ENCODE peak calls at places on chromosomes 4 and X, in ten cellular contexts. R is fibroblast of lung, W is AG04450, B is tibial artery, U is lower leg skin, L is GM06990, F is adrenal gland, C is heart left ventricle, J is AG10803, S is NB4. O is an unnamed sample.

GRCh38 chrX:133085785-133086184 is 11.1 kb downstream of the USP26 start:
- DNase-seq in R (no peak), W (no peak), B (no peak), U (no peak), L (no peak), F (no peak), C (no peak), J (no peak), S (no peak), O (no peak)

GRCh38 chrX:120236676-120237460 is 13.7 kb upstream of the ZBTB33 start:
- DNase-seq in R (no peak), W (no peak), B (no peak), U (no peak), L (no peak), F (no peak), C (no peak), J (no peak), S (no peak), O (no peak)

GRCh38 chr4:137510866-137511265 is 21.4 kb downstream of the PCDH18 start:
- DNase-seq in R (peak; percentile 97), W (peak; percentile 74), B (no peak), U (no peak), L (no peak), F (no peak), C (no peak), J (peak; percentile 96), S (peak; percentile 51), O (no peak)

GRCh38 chr4:142777045-142777743 is 68.9 kb downstream of the INPP4B start:
- DNase-seq in R (no peak), W (no peak), B (no peak), U (peak; percentile 50), L (no peak), F (no peak), C (no peak), J (no peak), S (no peak), O (no peak)

GRCh38 chr4:105158837-105159236 is 12.2 kb downstream of the TET2 start:
- DNase-seq in R (peak; percentile 28), W (no peak), B (peak; percentile 27), U (no peak), L (no peak), F (peak; percentile 63), C (no peak), J (peak; percentile 42), S (no peak), O (no peak)

GRCh38 chrX:124862304-124862703 is 457.4 kb upstream of the TEX13C start:
- DNase-seq in R (no peak), W (no peak), B (no peak), U (no peak), L (no peak), F (no peak), C (no peak), J (no peak), S (no peak), O (no peak)

GRCh38 chr4:4852591-4853362 is 6.7 kb upstream of the MSX1 start:
- DNase-seq in R (peak; percentile 38), W (peak; percentile 37), B (peak; percentile 68), U (peak; percentile 44), L (peak; percentile 57), F (peak; percentile 50), C (no peak), J (peak; percentile 80), S (no peak), O (no peak)

GRCh38 chr4:109559625-109559982 is 442 bp upstream of the MCUB start:
- DNase-seq in R (peak; percentile 10), W (no peak), B (no peak), U (no peak), L (no peak), F (no peak), C (peak; percentile 26), J (peak; percentile 43), S (no peak), O (no peak)

GRCh38 chr4:165208741-165209388 is 1.5 kb downstream of the KLHL2 start:
- DNase-seq in R (no peak), W (no peak), B (no peak), U (no peak), L (no peak), F (no peak), C (no peak), J (no peak), S (peak; percentile 11), O (no peak)

GRCh38 chr4:19301527-19301926 is 950.2 kb upstream of the SLIT2 start:
- DNase-seq in R (no peak), W (no peak), B (no peak), U (no peak), L (no peak), F (no peak), C (no peak), J (peak; percentile 4), S (no peak), O (no peak)

GRCh38 chr4:156537275-156537674 is 434.3 kb downstream of the PDGFC start:
- DNase-seq in R (no peak), W (no peak), B (no peak), U (no peak), L (no peak), F (no peak), C (no peak), J (no peak), S (no peak), O (no peak)

GRCh38 chr4:108116423-108117168 is 52.1 kb downstream of the LEF1 start:
- DNase-seq in R (no peak), W (no peak), B (no peak), U (no peak), L (no peak), F (no peak), C (no peak), J (no peak), S (no peak), O (no peak)

GRCh38 chr4:182448281-182449151 is 205.3 kb downstream of the TENM3 start:
- DNase-seq in R (peak; percentile 92), W (peak; percentile 85), B (peak; percentile 83), U (peak; percentile 74), L (peak; percentile 64), F (peak; percentile 95), C (peak; percentile 87), J (peak; percentile 91), S (no peak), O (peak; percentile 84)

GRCh38 chr4:99885063-99885664 is 9.1 kb downstream of the LAMTOR3 start:
- DNase-seq in R (peak; percentile 59), W (no peak), B (no peak), U (no peak), L (peak; percentile 36), F (no peak), C (no peak), J (peak; percentile 44), S (peak; percentile 66), O (no peak)

GRCh38 chrX:106897259-106897658 is 5.9 kb downstream of the RIPPLY1 start:
- DNase-seq in R (peak; percentile 49), W (no peak), B (no peak), U (no peak), L (no peak), F (no peak), C (no peak), J (peak; percentile 40), S (no peak), O (no peak)

GRCh38 chrX:118181030-118181429 is 64.4 kb upstream of the KLHL13 start:
- DNase-seq in R (peak; percentile 42), W (no peak), B (no peak), U (no peak), L (no peak), F (peak; percentile 16), C (no peak), J (no peak), S (no peak), O (no peak)

GRCh38 chr4:140952709-140953108 is 180.6 kb downstream of the RNF150 start:
- DNase-seq in R (peak; percentile 59), W (no peak), B (no peak), U (no peak), L (no peak), F (no peak), C (no peak), J (peak; percentile 34), S (no peak), O (no peak)

GRCh38 chr4:113756005-113756410 is 5.5 kb downstream of the CAMK2D start:
- DNase-seq in R (peak; percentile 76), W (no peak), B (no peak), U (no peak), L (peak; percentile 22), F (no peak), C (no peak), J (peak; percentile 69), S (no peak), O (no peak)

DNA sequence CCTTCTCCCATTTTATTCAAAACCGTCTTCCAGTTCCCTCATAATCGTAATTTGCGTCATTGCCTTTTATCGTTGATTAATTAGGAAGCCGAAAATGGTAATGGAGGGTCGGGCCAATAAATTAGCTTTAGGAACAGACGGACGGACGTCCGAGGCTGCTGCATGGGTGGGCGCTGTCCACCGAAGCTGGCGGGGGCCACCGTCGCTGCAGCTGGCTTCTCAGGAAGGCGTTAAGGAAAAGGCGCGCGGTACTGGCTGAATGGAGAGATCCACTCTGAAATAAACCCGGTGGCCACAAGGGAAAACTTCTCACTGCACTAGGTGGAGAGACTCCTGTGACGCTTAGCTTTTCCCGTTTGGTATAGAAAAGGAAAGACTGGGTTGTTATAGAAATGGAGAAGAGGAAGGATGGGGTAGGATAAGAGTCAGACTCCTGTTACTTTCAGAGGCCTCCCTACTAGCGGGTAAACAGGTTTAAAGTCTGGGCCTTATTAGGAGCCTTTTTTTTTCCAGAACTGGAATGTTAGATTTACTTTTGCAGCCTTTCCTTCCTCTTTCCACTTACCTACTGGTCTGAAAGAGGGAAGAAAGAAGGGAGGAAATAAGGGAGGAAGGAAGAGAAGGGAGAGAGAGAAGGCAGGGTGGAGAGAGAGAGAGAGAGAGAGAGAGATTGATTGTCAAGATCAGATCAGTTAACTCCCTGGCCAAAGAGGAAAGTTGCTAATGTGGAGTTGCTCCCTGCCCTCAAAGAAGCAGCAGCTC is 11.3 kb upstream of the PRDM8 start:
- DNase-seq in R (no peak), W (no peak), B (no peak), U (no peak), L (no peak), F (no peak), C (no peak), J (no peak), S (no peak), O (no peak)
- H3K4me3 ChIP-seq in R (peak overlapping the region; percentile 80), W (peak overlapping the region; percentile 90), B (peak overlapping the region; percentile 86), U (no peak overlapping the region), L (no peak overlapping the region), F (no peak overlapping the region), C (peak overlapping the region; percentile 80), J (peak overlapping the region; percentile 93), S (peak overlapping the region; percentile 82), O (peak overlapping the region; percentile 88)

GRCh38 chr4:25448379-25449109 is 71.5 kb downstream of the ANAPC4 start:
- DNase-seq in R (no peak), W (peak; percentile 10), B (no peak), U (no peak), L (no peak), F (no peak), C (no peak), J (peak; percentile 82), S (no peak), O (no peak)
- TF ChIP-seq CTCF in R (no peak), W (no peak), B (no peak), U (no peak), L (no peak), F (no peak), C (no peak), J (no peak), S (no peak), O (no peak)

GRCh38 chr4:153497988-153498967 is 32.1 kb downstream of the TMEM131L start:
- DNase-seq in R (peak; percentile 67), W (peak; percentile 66), B (no peak), U (no peak), L (no peak), F (no peak), C (no peak), J (peak; percentile 81), S (no peak), O (no peak)
- H3K4me3 ChIP-seq in R (peak overlapping the region; percentile 6), W (peak overlapping the region; percentile 25), B (peak overlapping the region; percentile 26), U (no peak overlapping the region), L (peak overlapping the region; percentile 37), F (no peak overlapping the region), C (peak overlapping the region; percentile 17), J (no peak overlapping the region), S (no peak overlapping the region), O (peak overlapping the region; percentile 47)

GRCh38 chrX:102154218-102154860 is 1.4 kb downstream of the BEX5 start:
- DNase-seq in R (no peak), W (no peak), B (no peak), U (no peak), L (no peak), F (no peak), C (no peak), J (no peak), S (no peak), O (no peak)
- TF ChIP-seq CTCF in R (no peak), W (no peak), B (peak; percentile 35), U (no peak), L (peak; percentile 41), F (no peak), C (no peak), J (peak; percentile 2), S (no peak), O (no peak)